ENCODE peak calls at places on chromosomes 4 and X, in seven cellular contexts. B, T, D, Y, H, I and K are unnamed samples.

GRCh38 chrX:9662148-9662547 is 103.5 kb downstream of the GPR143 start:
- DNase-seq in B (no peak), T (peak), D (no peak), Y (no peak), H (no peak), I (no peak), K (no peak)

GRCh38 chrX:155028192-155028591 is 1.5 kb downstream of the FUNDC2 start:
- DNase-seq in B (no peak), T (no peak), D (no peak), Y (no peak), H (no peak), I (peak), K (no peak)

GRCh38 chr4:26161030-26161824 is 159.6 kb upstream of the RBPJ start:
- DNase-seq in B (no peak), T (no peak), D (no peak), Y (no peak), H (no peak), I (peak), K (no peak)

GRCh38 chr4:1823545-1823932 is 30.4 kb downstream of the FGFR3 start:
- DNase-seq in B (no peak), T (no peak), D (no peak), Y (no peak), H (no peak), I (no peak), K (no peak)

GRCh38 chrX:100829730-100830129 is 9.5 kb downstream of the CSTF2 start:
- DNase-seq in B (no peak), T (peak), D (no peak), Y (no peak), H (no peak), I (no peak), K (no peak)

GRCh38 chrX:139889760-139890159 is 43.1 kb downstream of the ATP11C start:
- DNase-seq in B (no peak), T (peak), D (no peak), Y (no peak), H (no peak), I (no peak), K (no peak)

GRCh38 chrX:68867458-68868166 is 38.8 kb downstream of the EFNB1 start:
- DNase-seq in B (no peak), T (peak), D (no peak), Y (no peak), H (no peak), I (no peak), K (no peak)

GRCh38 chr4:184019084-184019483 is 114.0 kb downstream of the STOX2 start:
- DNase-seq in B (no peak), T (no peak), D (no peak), Y (no peak), H (no peak), I (no peak), K (no peak)

GRCh38 chrX:44042731-44043130 is 69.5 kb upstream of the NDP start:
- DNase-seq in B (no peak), T (peak), D (no peak), Y (no peak), H (no peak), I (no peak), K (no peak)

GRCh38 chrX:40449396-40449795 is 131.4 kb upstream of the ATP6AP2 start:
- DNase-seq in B (no peak), T (no peak), D (no peak), Y (no peak), H (no peak), I (no peak), K (no peak)

GRCh38 chr4:101761405-101761804 is 29.1 kb upstream of the BANK1 start:
- DNase-seq in B (no peak), T (no peak), D (no peak), Y (no peak), H (no peak), I (no peak), K (no peak)

GRCh38 chrX:120357186-120357585 is 4.7 kb upstream of the ATP1B4 start:
- DNase-seq in B (no peak), T (no peak), D (no peak), Y (no peak), H (no peak), I (no peak), K (no peak)

GRCh38 chrX:120446503-120446902 is 22.6 kb downstream of the LAMP2 start:
- DNase-seq in B (no peak), T (peak), D (no peak), Y (no peak), H (no peak), I (no peak), K (no peak)

GRCh38 chrX:118847676-118848075 is 24.1 kb downstream of the ZCCHC12 start:
- DNase-seq in B (no peak), T (peak), D (peak), Y (no peak), H (no peak), I (peak), K (no peak)

GRCh38 chr4:184816962-184817361 is 8.8 kb downstream of the ACSL1 start:
- DNase-seq in B (no peak), T (no peak), D (no peak), Y (no peak), H (no peak), I (no peak), K (no peak)

GRCh38 chr4:663438-664428 is 10.3 kb downstream of the ATP5ME start:
- DNase-seq in B (peak), T (no peak), D (no peak), Y (peak), H (no peak), I (peak), K (no peak)

GRCh38 chrX:110146521-110146920 is 143.6 kb downstream of the TMEM164 start:
- DNase-seq in B (peak), T (peak), D (peak), Y (no peak), H (no peak), I (peak), K (no peak)

GRCh38 chr4:125225806-125226205 is 88.9 kb upstream of the FAT4 start:
- DNase-seq in B (no peak), T (no peak), D (no peak), Y (no peak), H (no peak), I (no peak), K (no peak)

GRCh38 chrX:8663325-8663724 is 68.6 kb downstream of the ANOS1 start:
- DNase-seq in B (no peak), T (peak), D (no peak), Y (no peak), H (no peak), I (no peak), K (no peak)

GRCh38 chrX:110210417-110211139 is 107.3 kb downstream of the AMMECR1 start:
- DNase-seq in B (no peak), T (peak), D (peak), Y (no peak), H (no peak), I (no peak), K (no peak)

GRCh38 chr4:740656-741282 is 35.1 kb downstream of the PCGF3 start:
- DNase-seq in B (no peak), T (peak), D (no peak), Y (no peak), H (no peak), I (no peak), K (no peak)

GRCh38 chrX:123731258-123731986 is 1.4 kb downstream of the THOC2 start:
- DNase-seq in B (no peak), T (peak), D (peak), Y (no peak), H (no peak), I (peak), K (peak)

GRCh38 chr4:54439831-54440243 is 210.7 kb downstream of the PDGFRA start:
- DNase-seq in B (no peak), T (peak), D (no peak), Y (no peak), H (no peak), I (peak), K (peak)

DNA sequence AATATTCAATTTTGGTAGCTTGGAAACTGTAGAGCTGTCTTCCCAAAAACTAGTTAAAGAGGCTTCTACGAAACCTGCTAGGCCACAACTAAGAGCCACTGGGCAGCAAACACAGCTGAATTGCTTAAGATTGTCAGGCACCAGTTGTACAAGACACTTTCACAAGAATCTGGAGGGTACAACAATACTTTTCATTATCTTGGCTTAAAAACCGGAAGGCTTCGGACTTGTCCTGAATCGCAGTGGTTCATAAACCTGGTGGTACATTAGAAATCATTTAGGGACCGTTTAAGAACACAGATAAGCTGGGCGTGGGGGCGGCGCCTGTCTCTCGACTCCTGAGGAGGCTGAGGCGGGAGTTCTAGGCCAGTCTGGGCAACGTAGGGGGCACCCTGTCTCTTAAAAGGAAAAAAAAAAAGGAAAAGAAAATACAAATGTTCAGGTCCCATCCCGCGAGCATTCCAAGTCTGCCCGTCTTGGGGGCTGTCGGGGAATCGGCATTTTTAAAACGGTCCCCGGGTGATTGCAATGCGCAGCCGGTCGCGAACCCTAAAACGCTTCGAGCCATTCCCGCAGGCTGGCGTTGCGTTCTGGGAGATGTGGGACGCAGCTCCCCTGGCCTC is 763 bp downstream of the PYURF start:
- DNase-seq in B (peak), T (peak), D (peak), Y (peak), H (no peak), I (peak), K (no peak)
- H3K27ac ChIP-seq in B (peak), T (peak), D (peak), Y (peak), H (peak), I (no peak), K (peak)

GRCh38 chr4:129415001-129415400 is 319.0 kb downstream of the C4orf33 start:
- DNase-seq in B (no peak), T (no peak), D (no peak), Y (no peak), H (no peak), I (no peak), K (no peak)

GRCh38 chr4:129410115-129410514 is 314.2 kb downstream of the C4orf33 start:
- DNase-seq in B (no peak), T (no peak), D (no peak), Y (no peak), H (no peak), I (no peak), K (no peak)
- H3K27ac ChIP-seq in B (no peak), T (no peak), D (no peak), Y (no peak), H (no peak), I (no peak), K (no peak)

DNA sequence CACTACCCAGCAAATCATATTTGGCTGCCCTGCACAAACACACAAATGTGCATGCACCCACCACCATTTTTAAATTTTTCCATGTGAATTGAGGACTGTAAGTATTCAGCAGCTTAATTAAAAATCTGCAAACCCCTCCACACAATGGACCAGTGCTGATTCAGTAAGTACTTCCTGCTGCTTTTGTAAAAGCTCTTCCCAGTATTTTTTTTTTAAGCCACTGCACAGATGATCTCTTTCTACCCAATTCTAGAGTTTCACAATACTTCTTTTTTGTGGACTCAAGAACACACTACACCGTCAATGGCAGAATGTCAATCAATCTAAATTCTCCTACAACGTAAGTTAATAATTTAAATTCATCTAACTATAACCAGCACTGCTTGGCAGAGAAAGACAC is 26.5 kb downstream of the SH3RF1 start:
- DNase-seq in B (no peak), T (no peak), D (no peak), Y (no peak), H (no peak), I (peak), K (no peak)
- H3K27ac ChIP-seq in B (no peak), T (no peak), D (peak), Y (no peak), H (peak), I (peak), K (no peak)

GRCh38 chr4:90084277-90084966 is 42.8 kb upstream of the CCSER1 start:
- DNase-seq in B (no peak), T (no peak), D (no peak), Y (no peak), H (no peak), I (no peak), K (no peak)
- H3K27ac ChIP-seq in B (no peak), T (no peak), D (no peak), Y (no peak), H (no peak), I (no peak), K (no peak)

DNA sequence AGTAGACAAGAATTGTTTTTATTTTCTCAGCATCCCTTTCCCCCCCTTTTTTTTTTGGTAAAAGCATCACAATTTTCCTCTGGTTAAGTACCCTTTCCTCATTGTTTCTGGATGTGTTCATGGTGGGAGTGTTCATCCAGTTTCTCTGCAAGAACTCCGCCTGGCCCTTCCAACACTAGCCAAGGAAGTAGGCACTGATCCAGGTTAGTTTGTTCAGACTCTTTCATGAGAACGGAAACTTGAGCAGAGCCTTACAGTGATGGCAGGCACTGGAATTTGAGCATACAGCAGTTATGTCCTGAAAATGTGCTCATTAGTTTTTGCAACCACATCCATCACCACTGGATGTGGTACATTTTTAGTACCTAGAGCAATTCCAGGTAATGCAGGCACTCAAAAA is 336.1 kb upstream of the BOD1L1 start:
- DNase-seq in B (no peak), T (peak), D (no peak), Y (no peak), H (no peak), I (no peak), K (no peak)
- H3K27ac ChIP-seq in B (no peak), T (no peak), D (no peak), Y (no peak), H (no peak), I (no peak), K (no peak)